ENCODE peak calls at places on chromosomes 2 and 18, in five cellular contexts. R is left ventricle myocardium inferior, Y is uterus, Q is pancreas, O is small intestine. N is an unnamed sample.

GRCh38 chr2:235030936-235031335 is 79.1 kb downstream of the SH3BP4 start:
- DNase-seq in R (no peak), Y (no peak), Q (no peak), O (no peak), N (no peak)

GRCh38 chr18:25815659-25816058 is 274.8 kb downstream of the SS18 start:
- DNase-seq in R (no peak), Y (no peak), Q (no peak), O (no peak), N (no peak)

GRCh38 chr2:1572638-1573037 is 159.4 kb downstream of the TPO start:
- DNase-seq in R (peak; percentile 78), Y (no peak), Q (no peak), O (no peak), N (no peak)

GRCh38 chr2:11738589-11739436 is 7.6 kb upstream of the LPIN1 start:
- DNase-seq in R (peak; percentile 61), Y (peak; percentile 95), Q (peak; percentile 84), O (peak; percentile 60), N (peak; percentile 67)

GRCh38 chr18:26386421-26386820 is 160.2 kb downstream of the TAF4B start:
- DNase-seq in R (no peak), Y (no peak), Q (no peak), O (no peak), N (no peak)

GRCh38 chr2:47091118-47091517 is 64.0 kb downstream of the STPG4 start:
- DNase-seq in R (no peak), Y (no peak), Q (no peak), O (no peak), N (peak; percentile 19)

GRCh38 chr2:200625958-200626363 is 40.1 kb downstream of the AOX1 start:
- DNase-seq in R (no peak), Y (no peak), Q (no peak), O (no peak), N (no peak)

GRCh38 chr2:230411484-230412368 is 4.3 kb upstream of the SP100 start:
- DNase-seq in R (peak; percentile 65), Y (peak; percentile 71), Q (peak; percentile 48), O (peak; percentile 82), N (peak; percentile 89)

GRCh38 chr18:22674300-22674699 is 256.6 kb upstream of the CTAGE1 start:
- DNase-seq in R (no peak), Y (no peak), Q (no peak), O (no peak), N (no peak)

GRCh38 chr2:160651416-160652200 is 158.0 kb upstream of the RBMS1 start:
- DNase-seq in R (no peak), Y (no peak), Q (no peak), O (no peak), N (no peak)

GRCh38 chr2:159459279-159459678 is 157.1 kb downstream of the BAZ2B start:
- DNase-seq in R (no peak), Y (no peak), Q (no peak), O (no peak), N (no peak)

GRCh38 chr2:46769809-46770208 is 145.8 kb downstream of the MCFD2 start:
- DNase-seq in R (no peak), Y (no peak), Q (no peak), O (peak; percentile 10), N (no peak)

GRCh38 chr2:226446406-226447001 is 353.1 kb downstream of the IRS1 start:
- DNase-seq in R (no peak), Y (no peak), Q (no peak), O (no peak), N (no peak)

GRCh38 chr2:1649103-1649870 is 95.0 kb downstream of the PXDN start:
- DNase-seq in R (no peak), Y (no peak), Q (no peak), O (no peak), N (no peak)

GRCh38 chr2:61371027-61371426 is 99.9 kb downstream of the USP34 start:
- DNase-seq in R (no peak), Y (no peak), Q (no peak), O (no peak), N (no peak)

GRCh38 chr2:95053543-95053942 is 28.0 kb downstream of the MAL start:
- DNase-seq in R (no peak), Y (no peak), Q (no peak), O (no peak), N (peak; percentile 86)

GRCh38 chr18:76005632-76006031 is 489.4 kb downstream of the ZNF516 start:
- DNase-seq in R (no peak), Y (no peak), Q (no peak), O (no peak), N (no peak)

GRCh38 chr2:105409717-105410116 is 10.9 kb upstream of the FHL2 start:
- DNase-seq in R (peak; percentile 73), Y (peak; percentile 90), Q (peak; percentile 39), O (no peak), N (no peak)

GRCh38 chr2:126720647-126721046 is 64.7 kb downstream of the GYPC start:
- DNase-seq in R (no peak), Y (no peak), Q (no peak), O (no peak), N (no peak)

GRCh38 chr2:40367652-40368051 is 84.2 kb downstream of the SLC8A1 start:
- DNase-seq in R (no peak), Y (no peak), Q (no peak), O (no peak), N (no peak)

GRCh38 chr2:100934504-100935371 is 67.4 kb upstream of the RPL31 start:
- DNase-seq in R (no peak), Y (no peak), Q (no peak), O (no peak), N (no peak)

GRCh38 chr2:230912046-230912445 is 13.0 kb downstream of the GPR55 start:
- DNase-seq in R (no peak), Y (no peak), Q (no peak), O (no peak), N (no peak)

DNA sequence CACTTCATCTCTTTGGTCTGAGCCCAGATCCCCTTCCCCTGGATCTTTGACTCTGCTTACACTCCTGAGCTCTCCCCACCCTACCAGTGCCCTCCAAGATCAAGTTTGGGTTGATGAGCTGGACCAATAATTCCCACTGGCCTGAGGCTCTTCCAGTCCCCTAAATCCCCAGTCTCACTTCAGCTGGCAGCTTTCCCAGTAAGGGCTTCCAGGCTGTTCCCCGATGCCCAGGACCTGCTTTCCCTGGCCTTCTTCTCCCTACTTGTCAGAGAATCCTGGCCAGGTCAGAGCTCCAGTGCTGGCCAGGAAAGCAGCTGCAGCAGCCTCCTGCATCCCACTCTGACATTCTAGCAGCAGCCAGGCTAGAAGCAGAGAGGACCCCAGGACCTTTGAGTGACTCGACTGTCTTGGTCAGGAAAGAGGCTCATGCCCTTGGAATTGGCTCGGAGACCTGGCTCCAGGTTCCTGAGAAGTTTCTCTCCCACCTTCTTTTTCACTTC is 3.5 kb downstream of the WNT6 start:
- DNase-seq in R (no peak), Y (no peak), Q (no peak), O (no peak), N (peak; percentile 6)
- H3K27me3 ChIP-seq in R (peaks cover 99% of the 10 kb centered on the region), Y (peaks cover 6% of the 10 kb centered on the region), Q (peaks cover 10% of the 10 kb centered on the region), O (peaks cover 45% of the 10 kb centered on the region), N (peaks cover 82% of the 10 kb centered on the region)

GRCh38 chr2:86750240-86750839 is 30.2 kb downstream of the RMND5A start:
- DNase-seq in R (no peak), Y (no peak), Q (no peak), O (no peak), N (no peak)
- H3K36me3 ChIP-seq in R (peaks cover 44% of the 10 kb centered on the region), Y (no peaks in the 10 kb centered on the region), Q (no peaks in the 10 kb centered on the region), O (peaks cover 11% of the 10 kb centered on the region), N (peaks cover 6% of the 10 kb centered on the region)

GRCh38 chr2:74515271-74516069 is 1.2 kb downstream of the TLX2 start:
- DNase-seq in R (no peak), Y (no peak), Q (no peak), O (peak; percentile 27), N (peak; percentile 85)

GRCh38 chr2:74514368-74515270 is at the start of gene TLX2:
- DNase-seq in R (no peak), Y (no peak), Q (no peak), O (no peak), N (peak; percentile 87)

GRCh38 chr2:74516650-74517049 is 2.4 kb downstream of the TLX2 start:
- DNase-seq in R (no peak), Y (no peak), Q (no peak), O (no peak), N (no peak)

GRCh38 chr2:74513605-74514367 is 464 bp upstream of the TLX2 start:
- DNase-seq in R (no peak), Y (no peak), Q (no peak), O (no peak), N (peak; percentile 84)

GRCh38 chr2:74516070-74516633 is 1.9 kb downstream of the TLX2 start:
- DNase-seq in R (peak; percentile 75), Y (no peak), Q (peak; percentile 72), O (peak; percentile 65), N (peak; percentile 98)
- H3K27me3 ChIP-seq in R (peaks cover 100% of the 10 kb centered on the region), Y (peaks cover 34% of the 10 kb centered on the region), Q (peaks cover 86% of the 10 kb centered on the region), O (peaks cover 47% of the 10 kb centered on the region), N (peaks cover 94% of the 10 kb centered on the region)

DNA sequence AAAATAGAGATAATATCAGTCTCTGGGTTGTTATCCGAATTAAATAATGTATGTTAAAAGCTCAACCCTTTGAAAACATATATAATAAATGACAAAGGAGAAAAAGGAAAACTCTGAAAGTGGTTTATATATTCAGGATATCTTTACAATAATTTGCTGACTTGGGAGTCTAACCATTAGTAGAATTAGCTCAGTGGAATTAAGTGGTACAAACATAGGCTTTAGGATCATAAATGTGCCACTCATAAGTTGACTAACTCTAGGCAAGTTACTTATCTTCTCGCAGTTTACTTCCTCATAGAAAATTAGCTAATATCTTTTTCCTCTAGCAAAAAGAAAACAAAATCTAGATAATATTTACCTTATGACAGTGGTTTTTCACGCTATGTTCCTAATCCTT is 44.6 kb downstream of the HEATR5B start:
- DNase-seq in R (no peak), Y (no peak), Q (no peak), O (no peak), N (no peak)
- H3K36me3 ChIP-seq in R (peaks cover 70% of the 10 kb centered on the region), Y (peaks cover 3% of the 10 kb centered on the region), Q (peaks cover 3% of the 10 kb centered on the region), O (peaks cover 10% of the 10 kb centered on the region), N (no peaks in the 10 kb centered on the region)

DNA sequence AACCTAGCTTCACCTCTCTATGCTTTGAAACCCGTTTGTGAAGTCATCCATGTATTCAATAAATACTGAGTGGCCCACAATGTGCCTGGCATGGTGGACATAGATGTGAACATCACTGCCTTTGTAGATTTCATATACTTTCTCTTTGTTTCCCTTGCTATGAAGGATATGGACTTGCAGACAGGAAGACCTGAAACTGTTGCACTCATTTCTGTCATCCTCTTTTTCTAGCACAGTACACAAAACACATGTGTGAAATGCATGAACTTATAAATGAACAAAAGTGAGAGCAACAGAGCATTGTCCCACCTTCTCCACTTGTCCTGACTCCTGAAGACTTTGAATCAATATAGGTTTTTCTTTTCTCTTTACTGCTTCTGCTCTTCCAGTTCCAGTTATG is 249.4 kb upstream of the LINC00305 start:
- DNase-seq in R (no peak), Y (no peak), Q (no peak), O (no peak), N (no peak)
- H3K27me3 ChIP-seq in R (no peaks in the 10 kb centered on the region), Y (no peaks in the 10 kb centered on the region), Q (no peaks in the 10 kb centered on the region), O (no peaks in the 10 kb centered on the region), N (no peaks in the 10 kb centered on the region)

N was measured in H7.